ENCODE peak calls at places on chromosomes 4 and X, in six cellular contexts. One of them, this sample, is unnamed.

GRCh38 chrX:49999048-49999447 is 76.7 kb downstream of the CLCN5 start:
- DNase-seq in GOT3: no peak
- DNase-seq in K562: no peak
- DNase-seq in CD8-positive, alpha-beta T cell: no peak
- DNase-seq in Right ventricle myocardium superior: no peak
- DNase-seq in Calu3: no peak
- DNase-seq in this sample: no peak

GRCh38 chrX:378443-378842 is 8.3 kb downstream of the PPP2R3B start:
- DNase-seq in GOT3: no peak
- DNase-seq in K562: no peak
- DNase-seq in CD8-positive, alpha-beta T cell: no peak
- DNase-seq in Right ventricle myocardium superior: peak
- DNase-seq in Calu3: no peak
- DNase-seq in this sample: no peak

GRCh38 chr4:156792462-156793085 is 179.0 kb downstream of the PDGFC start:
- DNase-seq in GOT3: no peak
- DNase-seq in K562: no peak
- DNase-seq in CD8-positive, alpha-beta T cell: no peak
- DNase-seq in Right ventricle myocardium superior: no peak
- DNase-seq in Calu3: no peak
- DNase-seq in this sample: no peak

GRCh38 chrX:114363346-114363745 is 220.5 kb upstream of the HTR2C start:
- DNase-seq in GOT3: no peak
- DNase-seq in K562: no peak
- DNase-seq in CD8-positive, alpha-beta T cell: no peak
- DNase-seq in Right ventricle myocardium superior: no peak
- DNase-seq in Calu3: no peak
- DNase-seq in this sample: no peak

GRCh38 chrX:71652405-71652804 is 14.9 kb upstream of the LOC101059915 start:
- DNase-seq in GOT3: no peak
- DNase-seq in K562: peak
- DNase-seq in CD8-positive, alpha-beta T cell: peak
- DNase-seq in Right ventricle myocardium superior: no peak
- DNase-seq in Calu3: peak
- DNase-seq in this sample: no peak

GRCh38 chr4:87973283-87974169 is 2.0 kb upstream of the SPP1 start:
- DNase-seq in GOT3: no peak
- DNase-seq in K562: peak
- DNase-seq in CD8-positive, alpha-beta T cell: no peak
- DNase-seq in Right ventricle myocardium superior: peak
- DNase-seq in Calu3: peak
- DNase-seq in this sample: peak

GRCh38 chrX:150155396-150156048 is 207.6 kb upstream of the MAMLD1 start:
- DNase-seq in GOT3: peak
- DNase-seq in K562: no peak
- DNase-seq in CD8-positive, alpha-beta T cell: no peak
- DNase-seq in Right ventricle myocardium superior: peak
- DNase-seq in Calu3: peak
- DNase-seq in this sample: no peak

GRCh38 chr4:89410687-89411086 is 103.1 kb upstream of the GPRIN3 start:
- DNase-seq in GOT3: no peak
- DNase-seq in K562: no peak
- DNase-seq in CD8-positive, alpha-beta T cell: no peak
- DNase-seq in Right ventricle myocardium superior: no peak
- DNase-seq in Calu3: no peak
- DNase-seq in this sample: no peak

GRCh38 chrX:53116101-53116500 is 22.2 kb downstream of the KANTR start:
- DNase-seq in GOT3: no peak
- DNase-seq in K562: no peak
- DNase-seq in CD8-positive, alpha-beta T cell: no peak
- DNase-seq in Right ventricle myocardium superior: no peak
- DNase-seq in Calu3: no peak
- DNase-seq in this sample: no peak

GRCh38 chrX:72620550-72621145 is 48.0 kb upstream of the HDAC8 start:
- DNase-seq in GOT3: no peak
- DNase-seq in K562: peak
- DNase-seq in CD8-positive, alpha-beta T cell: no peak
- DNase-seq in Right ventricle myocardium superior: peak
- DNase-seq in Calu3: peak
- DNase-seq in this sample: no peak

GRCh38 chrX:45479196-45479834 is 278.6 kb upstream of the DIPK2B start:
- DNase-seq in GOT3: no peak
- DNase-seq in K562: no peak
- DNase-seq in CD8-positive, alpha-beta T cell: no peak
- DNase-seq in Right ventricle myocardium superior: no peak
- DNase-seq in Calu3: no peak
- DNase-seq in this sample: no peak

GRCh38 chr4:118849867-118850812 is 14.2 kb upstream of the SEC24D start:
- DNase-seq in GOT3: no peak
- DNase-seq in K562: no peak
- DNase-seq in CD8-positive, alpha-beta T cell: peak
- DNase-seq in Right ventricle myocardium superior: no peak
- DNase-seq in Calu3: peak
- DNase-seq in this sample: no peak

GRCh38 chrX:143648705-143649104 is 12.8 kb upstream of the SLITRK4 start:
- DNase-seq in GOT3: no peak
- DNase-seq in K562: no peak
- DNase-seq in CD8-positive, alpha-beta T cell: no peak
- DNase-seq in Right ventricle myocardium superior: no peak
- DNase-seq in Calu3: no peak
- DNase-seq in this sample: no peak

GRCh38 chr4:1113311-1114009 is at the start of gene RNF212:
- DNase-seq in GOT3: no peak
- DNase-seq in K562: no peak
- DNase-seq in CD8-positive, alpha-beta T cell: peak
- DNase-seq in Right ventricle myocardium superior: no peak
- DNase-seq in Calu3: no peak
- DNase-seq in this sample: no peak

GRCh38 chr4:135185256-135185655 is 983.7 kb upstream of the PABPC4L start:
- DNase-seq in GOT3: no peak
- DNase-seq in K562: no peak
- DNase-seq in CD8-positive, alpha-beta T cell: no peak
- DNase-seq in Right ventricle myocardium superior: no peak
- DNase-seq in Calu3: no peak
- DNase-seq in this sample: no peak

GRCh38 chr4:40909363-40909876 is 159.7 kb downstream of the NSUN7 start:
- DNase-seq in GOT3: no peak
- DNase-seq in K562: no peak
- DNase-seq in CD8-positive, alpha-beta T cell: no peak
- DNase-seq in Right ventricle myocardium superior: no peak
- DNase-seq in Calu3: peak
- DNase-seq in this sample: no peak

GRCh38 chr4:100428051-100428450 is 89.8 kb downstream of the EMCN start:
- DNase-seq in GOT3: no peak
- DNase-seq in K562: no peak
- DNase-seq in CD8-positive, alpha-beta T cell: no peak
- DNase-seq in Right ventricle myocardium superior: no peak
- DNase-seq in Calu3: peak
- DNase-seq in this sample: no peak

GRCh38 chr4:111813565-111814140 is 331.6 kb upstream of the FAM241A start:
- DNase-seq in GOT3: no peak
- DNase-seq in K562: no peak
- DNase-seq in CD8-positive, alpha-beta T cell: no peak
- DNase-seq in Right ventricle myocardium superior: no peak
- DNase-seq in Calu3: no peak
- DNase-seq in this sample: no peak

GRCh38 chr4:176185068-176185467 is 10.3 kb downstream of the SPATA4 start:
- DNase-seq in GOT3: no peak
- DNase-seq in K562: no peak
- DNase-seq in CD8-positive, alpha-beta T cell: no peak
- DNase-seq in Right ventricle myocardium superior: no peak
- DNase-seq in Calu3: no peak
- DNase-seq in this sample: no peak

GRCh38 chr4:184061582-184061981 is 156.1 kb downstream of the ENPP6 start:
- DNase-seq in GOT3: no peak
- DNase-seq in K562: no peak
- DNase-seq in CD8-positive, alpha-beta T cell: no peak
- DNase-seq in Right ventricle myocardium superior: no peak
- DNase-seq in Calu3: no peak
- DNase-seq in this sample: no peak

GRCh38 chrX:140918398-140919043 is 83.9 kb upstream of the SPANXB1 start:
- DNase-seq in GOT3: peak
- DNase-seq in K562: peak
- DNase-seq in CD8-positive, alpha-beta T cell: no peak
- DNase-seq in Right ventricle myocardium superior: no peak
- DNase-seq in Calu3: peak
- DNase-seq in this sample: peak

GRCh38 chrX:150332023-150332422 is 31.1 kb upstream of the MAMLD1 start:
- DNase-seq in GOT3: no peak
- DNase-seq in K562: no peak
- DNase-seq in CD8-positive, alpha-beta T cell: no peak
- DNase-seq in Right ventricle myocardium superior: no peak
- DNase-seq in Calu3: no peak
- DNase-seq in this sample: no peak

GRCh38 chr4:119218093-119218492 is 5.6 kb downstream of the USP53 start:
- DNase-seq in GOT3: no peak
- DNase-seq in K562: no peak
- DNase-seq in CD8-positive, alpha-beta T cell: no peak
- DNase-seq in Right ventricle myocardium superior: no peak
- DNase-seq in Calu3: no peak
- DNase-seq in this sample: no peak

GRCh38 chr4:181569553-181569952 is 673.6 kb upstream of the TENM3 start:
- DNase-seq in GOT3: no peak
- DNase-seq in K562: peak
- DNase-seq in CD8-positive, alpha-beta T cell: no peak
- DNase-seq in Right ventricle myocardium superior: no peak
- DNase-seq in Calu3: no peak
- DNase-seq in this sample: no peak

GRCh38 chrX:9746148-9746880 is 19.3 kb downstream of the GPR143 start:
- DNase-seq in GOT3: no peak
- DNase-seq in K562: no peak
- DNase-seq in CD8-positive, alpha-beta T cell: no peak
- DNase-seq in Right ventricle myocardium superior: no peak
- DNase-seq in Calu3: no peak
- DNase-seq in this sample: no peak

GRCh38 chrX:9604111-9604907 is 139.5 kb downstream of the TBL1X start:
- DNase-seq in GOT3: no peak
- DNase-seq in K562: no peak
- DNase-seq in CD8-positive, alpha-beta T cell: no peak
- DNase-seq in Right ventricle myocardium superior: peak
- DNase-seq in Calu3: no peak
- DNase-seq in this sample: no peak

GRCh38 chr4:151219091-151219490 is 57.9 kb upstream of the PRSS48 start:
- DNase-seq in GOT3: no peak
- DNase-seq in K562: no peak
- DNase-seq in CD8-positive, alpha-beta T cell: no peak
- DNase-seq in Right ventricle myocardium superior: no peak
- DNase-seq in Calu3: no peak
- DNase-seq in this sample: no peak

GRCh38 chrX:20412871-20413486 is 146.3 kb upstream of the RPS6KA3 start:
- DNase-seq in GOT3: no peak
- DNase-seq in K562: no peak
- DNase-seq in CD8-positive, alpha-beta T cell: peak
- DNase-seq in Right ventricle myocardium superior: peak
- DNase-seq in Calu3: no peak
- DNase-seq in this sample: no peak

GRCh38 chr4:147525494-147526271 is 44.8 kb downstream of the EDNRA start:
- DNase-seq in GOT3: no peak
- DNase-seq in K562: no peak
- DNase-seq in CD8-positive, alpha-beta T cell: no peak
- DNase-seq in Right ventricle myocardium superior: no peak
- DNase-seq in Calu3: no peak
- DNase-seq in this sample: no peak

GRCh38 chr4:181308476-181309170 is 934.6 kb upstream of the TENM3 start:
- DNase-seq in GOT3: no peak
- DNase-seq in K562: no peak
- DNase-seq in CD8-positive, alpha-beta T cell: no peak
- DNase-seq in Right ventricle myocardium superior: no peak
- DNase-seq in Calu3: no peak
- DNase-seq in this sample: no peak

GRCh38 chr4:176270669-176271068 is 1.6 kb upstream of the ASB5 start:
- DNase-seq in GOT3: no peak
- DNase-seq in K562: no peak
- DNase-seq in CD8-positive, alpha-beta T cell: no peak
- DNase-seq in Right ventricle myocardium superior: no peak
- DNase-seq in Calu3: peak
- DNase-seq in this sample: no peak

GRCh38 chrX:108261541-108262218 is 170.1 kb downstream of the ATG4A start:
- DNase-seq in GOT3: no peak
- DNase-seq in K562: no peak
- DNase-seq in CD8-positive, alpha-beta T cell: no peak
- DNase-seq in Right ventricle myocardium superior: no peak
- DNase-seq in Calu3: no peak
- DNase-seq in this sample: no peak

GRCh38 chr4:140372607-140373327 is 679 bp upstream of the SCOC start:
- DNase-seq in GOT3: no peak
- DNase-seq in K562: peak
- DNase-seq in CD8-positive, alpha-beta T cell: no peak
- DNase-seq in Right ventricle myocardium superior: no peak
- DNase-seq in Calu3: no peak
- DNase-seq in this sample: no peak

GRCh38 chr4:86909945-86910344 is 17.7 kb upstream of the C4orf36 start:
- DNase-seq in GOT3: no peak
- DNase-seq in K562: no peak
- DNase-seq in CD8-positive, alpha-beta T cell: no peak
- DNase-seq in Right ventricle myocardium superior: no peak
- DNase-seq in Calu3: no peak
- DNase-seq in this sample: no peak

GRCh38 chrX:53284684-53285447 is 3.5 kb upstream of the IQSEC2 start:
- DNase-seq in GOT3: no peak
- DNase-seq in K562: peak
- DNase-seq in CD8-positive, alpha-beta T cell: peak
- DNase-seq in Right ventricle myocardium superior: peak
- DNase-seq in Calu3: peak
- DNase-seq in this sample: no peak

GRCh38 chr4:3308691-3309090 is 15.9 kb downstream of the RGS12 start:
- DNase-seq in GOT3: no peak
- DNase-seq in K562: no peak
- DNase-seq in CD8-positive, alpha-beta T cell: no peak
- DNase-seq in Right ventricle myocardium superior: peak
- DNase-seq in Calu3: no peak
- DNase-seq in this sample: no peak

GRCh38 chr4:99887837-99888236 is 6.4 kb downstream of the LAMTOR3 start:
- DNase-seq in GOT3: no peak
- DNase-seq in K562: no peak
- DNase-seq in CD8-positive, alpha-beta T cell: no peak
- DNase-seq in Right ventricle myocardium superior: no peak
- DNase-seq in Calu3: no peak
- DNase-seq in this sample: no peak